ENCODE peak calls at places on chromosomes 16 and 17, in five cellular contexts. One of them, this sample, is unnamed.

GRCh38 chr17:17792551-17793377 is 44.0 kb downstream of the SREBF1 start:
- DNase-seq in CD4-positive, CD25-positive, alpha-beta regulatory T cell: no peak
- DNase-seq in heart right ventricle: no peak
- DNase-seq in lower leg skin: no peak
- DNase-seq in MM.1S: no peak
- DNase-seq in this sample: peak; percentile 83

GRCh38 chr17:63698381-63698885 is 1.5 kb downstream of the LIMD2 start:
- DNase-seq in CD4-positive, CD25-positive, alpha-beta regulatory T cell: no peak
- DNase-seq in heart right ventricle: no peak
- DNase-seq in MM.1S: peak; percentile 8
- DNase-seq in lower leg skin: no peak
- DNase-seq in this sample: no peak

GRCh38 chr16:52407778-52408177 is 139.2 kb downstream of the TOX3 start:
- DNase-seq in MM.1S: no peak
- DNase-seq in CD4-positive, CD25-positive, alpha-beta regulatory T cell: no peak
- DNase-seq in lower leg skin: no peak
- DNase-seq in heart right ventricle: no peak
- DNase-seq in this sample: no peak

GRCh38 chr16:69040144-69040909 is 65.1 kb upstream of the HAS3 start:
- DNase-seq in MM.1S: no peak
- DNase-seq in lower leg skin: no peak
- DNase-seq in CD4-positive, CD25-positive, alpha-beta regulatory T cell: no peak
- DNase-seq in heart right ventricle: no peak
- DNase-seq in this sample: peak; percentile 65

GRCh38 chr17:40936976-40937375 is 470 bp downstream of the KRT23 start:
- DNase-seq in CD4-positive, CD25-positive, alpha-beta regulatory T cell: no peak
- DNase-seq in lower leg skin: no peak
- DNase-seq in MM.1S: no peak
- DNase-seq in heart right ventricle: no peak
- DNase-seq in this sample: no peak

GRCh38 chr16:58025351-58026138 is at the start of gene MMP15:
- DNase-seq in lower leg skin: peak; percentile 94
- DNase-seq in CD4-positive, CD25-positive, alpha-beta regulatory T cell: peak; percentile 50
- DNase-seq in heart right ventricle: peak; percentile 76
- DNase-seq in MM.1S: peak; percentile 71
- DNase-seq in this sample: peak; percentile 53

GRCh38 chr17:58308173-58308984 is 20.2 kb downstream of the TSPOAP1 start:
- DNase-seq in CD4-positive, CD25-positive, alpha-beta regulatory T cell: no peak
- DNase-seq in MM.1S: no peak
- DNase-seq in lower leg skin: peak; percentile 76
- DNase-seq in heart right ventricle: no peak
- DNase-seq in this sample: no peak

GRCh38 chr16:84619103-84619460 is 1.2 kb upstream of the COTL1 start:
- DNase-seq in CD4-positive, CD25-positive, alpha-beta regulatory T cell: no peak
- DNase-seq in lower leg skin: no peak
- DNase-seq in MM.1S: no peak
- DNase-seq in heart right ventricle: no peak
- DNase-seq in this sample: no peak

GRCh38 chr16:49857423-49858181 is 1.7 kb upstream of the ZNF423 start:
- DNase-seq in MM.1S: peak; percentile 78
- DNase-seq in lower leg skin: no peak
- DNase-seq in heart right ventricle: peak; percentile 60
- DNase-seq in CD4-positive, CD25-positive, alpha-beta regulatory T cell: no peak
- DNase-seq in this sample: peak; percentile 26

GRCh38 chr17:37476431-37477130 is 13.1 kb upstream of the DUSP14 start:
- DNase-seq in MM.1S: no peak
- DNase-seq in lower leg skin: no peak
- DNase-seq in CD4-positive, CD25-positive, alpha-beta regulatory T cell: no peak
- DNase-seq in heart right ventricle: peak; percentile 30
- DNase-seq in this sample: no peak

GRCh38 chr16:19238386-19238785 is 47.1 kb upstream of the CLEC19A start:
- DNase-seq in heart right ventricle: no peak
- DNase-seq in lower leg skin: no peak
- DNase-seq in CD4-positive, CD25-positive, alpha-beta regulatory T cell: no peak
- DNase-seq in MM.1S: no peak
- DNase-seq in this sample: no peak

GRCh38 chr17:39235555-39236221 is 9.9 kb upstream of the STAC2 start:
- DNase-seq in MM.1S: peak; percentile 74
- DNase-seq in CD4-positive, CD25-positive, alpha-beta regulatory T cell: peak; percentile 23
- DNase-seq in heart right ventricle: no peak
- DNase-seq in lower leg skin: no peak
- DNase-seq in this sample: peak; percentile 35

GRCh38 chr17:81429353-81429774 is 34.1 kb downstream of the BAHCC1 start:
- DNase-seq in CD4-positive, CD25-positive, alpha-beta regulatory T cell: no peak
- DNase-seq in heart right ventricle: peak; percentile 78
- DNase-seq in lower leg skin: peak; percentile 95
- DNase-seq in MM.1S: no peak
- DNase-seq in this sample: peak; percentile 29

GRCh38 chr17:83089322-83090156 is 10.1 kb downstream of the METRNL start:
- DNase-seq in heart right ventricle: no peak
- DNase-seq in lower leg skin: no peak
- DNase-seq in CD4-positive, CD25-positive, alpha-beta regulatory T cell: no peak
- DNase-seq in MM.1S: no peak
- DNase-seq in this sample: no peak

GRCh38 chr16:7597677-7598076 is 265.0 kb downstream of the RBFOX1 start:
- DNase-seq in lower leg skin: no peak
- DNase-seq in CD4-positive, CD25-positive, alpha-beta regulatory T cell: no peak
- DNase-seq in MM.1S: no peak
- DNase-seq in heart right ventricle: no peak
- DNase-seq in this sample: no peak

GRCh38 chr17:55458977-55459376 is 37.3 kb upstream of the MMD start:
- DNase-seq in MM.1S: no peak
- DNase-seq in CD4-positive, CD25-positive, alpha-beta regulatory T cell: no peak
- DNase-seq in heart right ventricle: no peak
- DNase-seq in lower leg skin: no peak
- DNase-seq in this sample: peak; percentile 76

GRCh38 chr16:12066823-12067222 is 90.3 kb downstream of the SNX29 start:
- DNase-seq in heart right ventricle: no peak
- DNase-seq in lower leg skin: no peak
- DNase-seq in CD4-positive, CD25-positive, alpha-beta regulatory T cell: no peak
- DNase-seq in MM.1S: no peak
- DNase-seq in this sample: no peak

GRCh38 chr17:35540589-35541404 is 3.3 kb upstream of the SLFN12L start:
- DNase-seq in CD4-positive, CD25-positive, alpha-beta regulatory T cell: no peak
- DNase-seq in heart right ventricle: peak; percentile 35
- DNase-seq in lower leg skin: no peak
- DNase-seq in MM.1S: peak; percentile 58
- DNase-seq in this sample: no peak

GRCh38 chr17:41308918-41309359 is at the start of gene KRTAP16-1:
- DNase-seq in CD4-positive, CD25-positive, alpha-beta regulatory T cell: peak; percentile 22
- DNase-seq in lower leg skin: peak; percentile 83
- DNase-seq in MM.1S: no peak
- DNase-seq in heart right ventricle: no peak
- DNase-seq in this sample: no peak

GRCh38 chr17:43536236-43537088 is 9.7 kb downstream of the ETV4 start:
- DNase-seq in CD4-positive, CD25-positive, alpha-beta regulatory T cell: no peak
- DNase-seq in heart right ventricle: no peak
- DNase-seq in MM.1S: no peak
- DNase-seq in lower leg skin: no peak
- DNase-seq in this sample: peak; percentile 28

GRCh38 chr16:87344931-87345631 is 27.9 kb upstream of the C16orf95 start:
- DNase-seq in MM.1S: no peak
- DNase-seq in heart right ventricle: peak; percentile 48
- DNase-seq in CD4-positive, CD25-positive, alpha-beta regulatory T cell: peak; percentile 36
- DNase-seq in lower leg skin: no peak
- DNase-seq in this sample: no peak

GRCh38 chr16:4523686-4524085 is 14.9 kb downstream of the CDIP1 start:
- DNase-seq in heart right ventricle: no peak
- DNase-seq in CD4-positive, CD25-positive, alpha-beta regulatory T cell: no peak
- DNase-seq in MM.1S: no peak
- DNase-seq in lower leg skin: no peak
- DNase-seq in this sample: no peak

GRCh38 chr16:53740933-53741531 is 37.1 kb downstream of the FTO start:
- DNase-seq in MM.1S: no peak
- DNase-seq in CD4-positive, CD25-positive, alpha-beta regulatory T cell: no peak
- DNase-seq in lower leg skin: no peak
- DNase-seq in heart right ventricle: no peak
- DNase-seq in this sample: no peak

GRCh38 chr16:31487720-31488629 is 5.1 kb downstream of the SLC5A2 start:
- DNase-seq in MM.1S: peak; percentile 73
- DNase-seq in CD4-positive, CD25-positive, alpha-beta regulatory T cell: peak; percentile 76
- DNase-seq in lower leg skin: no peak
- DNase-seq in heart right ventricle: no peak
- DNase-seq in this sample: no peak

GRCh38 chr16:86217891-86218270 is 292.4 kb upstream of the FOXF1 start:
- DNase-seq in heart right ventricle: no peak
- DNase-seq in MM.1S: no peak
- DNase-seq in lower leg skin: peak; percentile 72
- DNase-seq in CD4-positive, CD25-positive, alpha-beta regulatory T cell: no peak
- DNase-seq in this sample: no peak
- H3K4me3 ChIP-seq in heart right ventricle: no peak overlapping the region
- H3K4me3 ChIP-seq in MM.1S: no peak overlapping the region
- H3K4me3 ChIP-seq in lower leg skin: no peak overlapping the region
- H3K4me3 ChIP-seq in CD4-positive, CD25-positive, alpha-beta regulatory T cell: no peak overlapping the region
- H3K4me3 ChIP-seq in this sample: no peak overlapping the region

GRCh38 chr17:29195465-29196081 is 15.4 kb upstream of the MYO18A start:
- DNase-seq in CD4-positive, CD25-positive, alpha-beta regulatory T cell: no peak
- DNase-seq in lower leg skin: peak; percentile 70
- DNase-seq in MM.1S: no peak
- DNase-seq in heart right ventricle: no peak
- DNase-seq in this sample: no peak
- H3K4me3 ChIP-seq in CD4-positive, CD25-positive, alpha-beta regulatory T cell: no peak overlapping the region
- H3K4me3 ChIP-seq in lower leg skin: no peak overlapping the region
- H3K4me3 ChIP-seq in MM.1S: no peak overlapping the region
- H3K4me3 ChIP-seq in heart right ventricle: no peak overlapping the region
- H3K4me3 ChIP-seq in this sample: no peak overlapping the region

DNA sequence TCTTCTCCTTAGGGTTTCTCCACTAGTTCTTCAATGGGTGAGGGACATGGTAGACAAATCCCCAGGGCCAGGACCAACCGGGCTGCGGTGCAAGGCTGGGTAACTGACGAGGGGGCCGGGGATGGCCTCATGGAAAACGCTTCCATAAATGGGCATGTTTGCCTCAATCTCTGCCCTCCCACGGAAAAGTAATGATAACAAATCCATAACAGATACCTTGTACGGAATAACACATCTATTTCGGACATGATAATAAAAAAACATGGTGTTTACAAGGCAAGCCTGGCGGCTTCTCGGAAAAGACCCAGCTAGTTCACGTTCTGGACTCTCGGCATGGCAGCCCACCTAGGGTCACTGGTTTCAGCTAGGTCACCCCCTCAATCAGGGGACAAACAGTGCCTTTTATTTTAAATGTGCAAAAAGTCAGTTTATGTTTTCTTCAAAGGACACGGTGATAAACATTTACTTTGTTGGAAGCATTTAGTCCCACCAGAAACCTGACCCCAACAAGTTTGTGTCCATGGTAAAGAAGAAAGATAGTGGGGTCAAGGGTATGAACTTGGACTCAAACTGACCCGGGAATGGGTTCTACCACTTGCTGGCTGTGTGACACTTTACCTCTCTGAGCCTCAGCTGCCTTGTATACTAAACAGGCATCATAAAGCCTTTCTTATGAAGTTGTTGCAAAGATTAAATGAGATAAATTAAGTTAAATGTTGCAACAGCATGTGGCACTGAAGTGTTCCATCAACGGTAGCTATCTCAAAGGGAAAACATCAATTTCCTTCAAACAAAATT is 1.7 kb downstream of the MYH11 start:
- DNase-seq in lower leg skin: no peak
- DNase-seq in CD4-positive, CD25-positive, alpha-beta regulatory T cell: no peak
- DNase-seq in heart right ventricle: no peak
- DNase-seq in MM.1S: no peak
- DNase-seq in this sample: no peak
- H3K4me3 ChIP-seq in lower leg skin: no peak overlapping the region
- H3K4me3 ChIP-seq in CD4-positive, CD25-positive, alpha-beta regulatory T cell: no peak overlapping the region
- H3K4me3 ChIP-seq in heart right ventricle: no peak overlapping the region
- H3K4me3 ChIP-seq in MM.1S: peak overlapping the region; percentile 16
- H3K4me3 ChIP-seq in this sample: no peak overlapping the region

DNA sequence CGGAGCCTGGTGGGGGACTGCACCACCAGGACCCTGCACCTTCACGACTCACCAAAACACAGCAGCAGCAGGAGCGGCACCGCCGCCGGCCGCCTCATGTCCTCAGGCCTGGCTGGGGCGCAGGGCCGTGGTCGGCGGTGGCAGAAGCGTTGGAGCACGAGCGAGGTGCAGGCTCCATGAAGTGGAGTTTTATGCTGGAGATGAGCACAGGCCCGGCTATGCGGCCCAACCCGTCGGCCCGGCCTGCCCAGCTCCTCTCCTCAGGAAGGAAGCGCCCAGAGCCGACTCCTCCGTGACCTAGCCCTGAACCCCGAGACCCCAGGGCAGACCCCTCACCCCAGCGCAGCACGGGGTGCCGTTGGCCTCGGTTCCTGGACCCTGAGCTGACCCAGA is at the start of gene PRSS27:
- DNase-seq in lower leg skin: no peak
- DNase-seq in heart right ventricle: no peak
- DNase-seq in MM.1S: no peak
- DNase-seq in CD4-positive, CD25-positive, alpha-beta regulatory T cell: no peak
- DNase-seq in this sample: no peak
- H3K4me3 ChIP-seq in lower leg skin: peak within 1 kb of the TSS; percentile 45
- H3K4me3 ChIP-seq in heart right ventricle: peak within 1 kb of the TSS; percentile 64
- H3K4me3 ChIP-seq in MM.1S: peak within 1 kb of the TSS; percentile 62
- H3K4me3 ChIP-seq in CD4-positive, CD25-positive, alpha-beta regulatory T cell: no peak within 1 kb of the TSS
- H3K4me3 ChIP-seq in this sample: peak within 1 kb of the TSS; percentile 58

This sample was measured in astrocyte.